ENCODE peak calls at places on chromosomes 2 and 18, in five cellular contexts. One of them, this sample, is unnamed.

GRCh38 chr2:16043192-16043591 is 102.8 kb downstream of the MYCN start:
- DNase-seq in fibroblast of pulmonary artery: no peak
- DNase-seq in activated B cell treated with CpG ODN at 0.5 μM for 24 hours: no peak
- DNase-seq in GM20000: no peak
- DNase-seq in CD4-positive, alpha-beta T cell: no peak
- DNase-seq in this sample: no peak

GRCh38 chr2:211248841-211249240 is 692.4 kb downstream of the CPS1 start:
- DNase-seq in fibroblast of pulmonary artery: no peak
- DNase-seq in activated B cell treated with CpG ODN at 0.5 μM for 24 hours: no peak
- DNase-seq in GM20000: no peak
- DNase-seq in CD4-positive, alpha-beta T cell: no peak
- DNase-seq in this sample: peak

GRCh38 chr18:48133675-48134251 is 203.3 kb upstream of the SMAD2 start:
- DNase-seq in fibroblast of pulmonary artery: peak
- DNase-seq in activated B cell treated with CpG ODN at 0.5 μM for 24 hours: no peak
- DNase-seq in GM20000: no peak
- DNase-seq in CD4-positive, alpha-beta T cell: no peak
- DNase-seq in this sample: peak

GRCh38 chr2:155372969-155373368 is 674.5 kb downstream of the KCNJ3 start:
- DNase-seq in fibroblast of pulmonary artery: peak
- DNase-seq in activated B cell treated with CpG ODN at 0.5 μM for 24 hours: no peak
- DNase-seq in GM20000: no peak
- DNase-seq in CD4-positive, alpha-beta T cell: no peak
- DNase-seq in this sample: peak

GRCh38 chr2:2831656-2832055 is 500.6 kb upstream of the MYT1L start:
- DNase-seq in fibroblast of pulmonary artery: no peak
- DNase-seq in activated B cell treated with CpG ODN at 0.5 μM for 24 hours: no peak
- DNase-seq in GM20000: no peak
- DNase-seq in CD4-positive, alpha-beta T cell: no peak
- DNase-seq in this sample: no peak

GRCh38 chr2:104867351-104868080 is 13.6 kb downstream of the POU3F3 start:
- DNase-seq in fibroblast of pulmonary artery: no peak
- DNase-seq in activated B cell treated with CpG ODN at 0.5 μM for 24 hours: no peak
- DNase-seq in GM20000: peak
- DNase-seq in CD4-positive, alpha-beta T cell: no peak
- DNase-seq in this sample: no peak

GRCh38 chr2:199216253-199216652 is 241.5 kb downstream of the SATB2 start:
- DNase-seq in fibroblast of pulmonary artery: no peak
- DNase-seq in activated B cell treated with CpG ODN at 0.5 μM for 24 hours: no peak
- DNase-seq in GM20000: no peak
- DNase-seq in CD4-positive, alpha-beta T cell: no peak
- DNase-seq in this sample: no peak

GRCh38 chr18:24534271-24534670 is 73.8 kb downstream of the HRH4 start:
- DNase-seq in fibroblast of pulmonary artery: no peak
- DNase-seq in activated B cell treated with CpG ODN at 0.5 μM for 24 hours: no peak
- DNase-seq in GM20000: no peak
- DNase-seq in CD4-positive, alpha-beta T cell: no peak
- DNase-seq in this sample: no peak

GRCh38 chr2:5520352-5520996 is 171.7 kb upstream of the SOX11 start:
- DNase-seq in fibroblast of pulmonary artery: no peak
- DNase-seq in activated B cell treated with CpG ODN at 0.5 μM for 24 hours: no peak
- DNase-seq in GM20000: no peak
- DNase-seq in CD4-positive, alpha-beta T cell: no peak
- DNase-seq in this sample: no peak

GRCh38 chr2:27680571-27680970 is 16.9 kb downstream of the SLC4A1AP start:
- DNase-seq in fibroblast of pulmonary artery: no peak
- DNase-seq in activated B cell treated with CpG ODN at 0.5 μM for 24 hours: no peak
- DNase-seq in GM20000: no peak
- DNase-seq in CD4-positive, alpha-beta T cell: no peak
- DNase-seq in this sample: no peak

GRCh38 chr2:74191596-74192380 is 6.6 kb upstream of the MTHFD2 start:
- DNase-seq in fibroblast of pulmonary artery: no peak
- DNase-seq in activated B cell treated with CpG ODN at 0.5 μM for 24 hours: no peak
- DNase-seq in GM20000: no peak
- DNase-seq in CD4-positive, alpha-beta T cell: no peak
- DNase-seq in this sample: no peak

GRCh38 chr2:27582129-27582694 is 630 bp upstream of the ZNF512 start:
- DNase-seq in fibroblast of pulmonary artery: peak
- DNase-seq in activated B cell treated with CpG ODN at 0.5 μM for 24 hours: peak
- DNase-seq in GM20000: no peak
- DNase-seq in CD4-positive, alpha-beta T cell: no peak
- DNase-seq in this sample: no peak

GRCh38 chr2:177693658-177694334 is 301.2 kb downstream of the AGPS start:
- DNase-seq in fibroblast of pulmonary artery: no peak
- DNase-seq in activated B cell treated with CpG ODN at 0.5 μM for 24 hours: no peak
- DNase-seq in GM20000: no peak
- DNase-seq in CD4-positive, alpha-beta T cell: no peak
- DNase-seq in this sample: no peak

GRCh38 chr2:205017912-205018311 is 472.6 kb downstream of the PARD3B start:
- DNase-seq in fibroblast of pulmonary artery: no peak
- DNase-seq in activated B cell treated with CpG ODN at 0.5 μM for 24 hours: no peak
- DNase-seq in GM20000: no peak
- DNase-seq in CD4-positive, alpha-beta T cell: no peak
- DNase-seq in this sample: no peak

GRCh38 chr18:62790836-62791772 is 75.8 kb downstream of the PHLPP1 start:
- DNase-seq in fibroblast of pulmonary artery: peak
- DNase-seq in activated B cell treated with CpG ODN at 0.5 μM for 24 hours: no peak
- DNase-seq in GM20000: no peak
- DNase-seq in CD4-positive, alpha-beta T cell: no peak
- DNase-seq in this sample: no peak

GRCh38 chr2:73111300-73112025 is 1.3 kb downstream of the RAB11FIP5 start:
- DNase-seq in fibroblast of pulmonary artery: no peak
- DNase-seq in activated B cell treated with CpG ODN at 0.5 μM for 24 hours: no peak
- DNase-seq in GM20000: no peak
- DNase-seq in CD4-positive, alpha-beta T cell: no peak
- DNase-seq in this sample: peak

GRCh38 chr2:48578313-48578712 is 39.3 kb upstream of the GTF2A1L start:
- DNase-seq in fibroblast of pulmonary artery: no peak
- DNase-seq in activated B cell treated with CpG ODN at 0.5 μM for 24 hours: no peak
- DNase-seq in GM20000: no peak
- DNase-seq in CD4-positive, alpha-beta T cell: no peak
- DNase-seq in this sample: no peak

GRCh38 chr2:238972146-238972445 is 124.2 kb downstream of the TWIST2 start:
- DNase-seq in fibroblast of pulmonary artery: no peak
- DNase-seq in activated B cell treated with CpG ODN at 0.5 μM for 24 hours: no peak
- DNase-seq in GM20000: no peak
- DNase-seq in CD4-positive, alpha-beta T cell: no peak
- DNase-seq in this sample: no peak

GRCh38 chr2:238975408-238975807 is 127.5 kb downstream of the TWIST2 start:
- DNase-seq in fibroblast of pulmonary artery: no peak
- DNase-seq in activated B cell treated with CpG ODN at 0.5 μM for 24 hours: no peak
- DNase-seq in GM20000: no peak
- DNase-seq in CD4-positive, alpha-beta T cell: no peak
- DNase-seq in this sample: no peak

GRCh38 chr2:238973038-238973772 is 125.3 kb downstream of the TWIST2 start:
- DNase-seq in fibroblast of pulmonary artery: peak
- DNase-seq in activated B cell treated with CpG ODN at 0.5 μM for 24 hours: no peak
- DNase-seq in GM20000: no peak
- DNase-seq in CD4-positive, alpha-beta T cell: no peak
- DNase-seq in this sample: no peak

GRCh38 chr2:238974061-238974460 is 126.2 kb downstream of the TWIST2 start:
- DNase-seq in fibroblast of pulmonary artery: peak
- DNase-seq in activated B cell treated with CpG ODN at 0.5 μM for 24 hours: no peak
- DNase-seq in GM20000: no peak
- DNase-seq in CD4-positive, alpha-beta T cell: no peak
- DNase-seq in this sample: peak

DNA sequence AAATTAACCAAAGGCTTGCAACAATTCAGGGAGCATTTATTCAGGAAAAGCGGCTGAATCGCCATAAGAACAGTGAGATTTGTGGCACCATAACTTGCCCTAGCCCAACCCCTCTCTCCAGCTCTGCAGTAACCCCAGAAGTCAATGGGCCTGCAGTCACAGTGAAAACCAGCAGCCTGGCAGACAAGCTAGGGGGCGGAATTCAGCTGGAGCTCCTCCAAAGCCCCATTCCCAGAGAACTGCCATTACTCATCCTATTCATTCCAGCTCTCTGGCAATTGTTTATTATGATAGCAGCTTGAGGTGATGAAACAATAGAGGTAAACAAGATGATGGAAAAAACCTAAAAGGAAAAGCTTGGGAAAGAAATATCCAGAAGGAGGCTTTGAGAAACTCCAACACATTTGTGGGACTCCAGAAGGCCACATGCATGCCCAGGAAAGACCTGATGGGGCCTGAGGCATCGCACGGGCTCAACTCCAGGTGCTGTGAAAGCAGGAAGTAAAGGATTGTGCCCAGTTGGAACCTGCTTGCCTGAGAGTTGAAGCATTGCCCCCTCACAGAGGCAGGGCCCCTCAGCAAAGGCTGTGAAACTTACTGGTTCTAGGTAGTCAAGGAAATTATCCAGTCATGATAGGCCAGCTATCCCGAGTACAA is 126.8 kb downstream of the TWIST2 start:
- DNase-seq in fibroblast of pulmonary artery: peak
- DNase-seq in activated B cell treated with CpG ODN at 0.5 μM for 24 hours: no peak
- DNase-seq in GM20000: no peak
- DNase-seq in CD4-positive, alpha-beta T cell: no peak
- DNase-seq in this sample: peak
- TF ChIP-seq CTCF in fibroblast of pulmonary artery: peak
- TF ChIP-seq CTCF in activated B cell treated with CpG ODN at 0.5 μM for 24 hours: no peak
- TF ChIP-seq CTCF in GM20000: no peak
- TF ChIP-seq CTCF in CD4-positive, alpha-beta T cell: no peak
- TF ChIP-seq CTCF in this sample: peak

DNA sequence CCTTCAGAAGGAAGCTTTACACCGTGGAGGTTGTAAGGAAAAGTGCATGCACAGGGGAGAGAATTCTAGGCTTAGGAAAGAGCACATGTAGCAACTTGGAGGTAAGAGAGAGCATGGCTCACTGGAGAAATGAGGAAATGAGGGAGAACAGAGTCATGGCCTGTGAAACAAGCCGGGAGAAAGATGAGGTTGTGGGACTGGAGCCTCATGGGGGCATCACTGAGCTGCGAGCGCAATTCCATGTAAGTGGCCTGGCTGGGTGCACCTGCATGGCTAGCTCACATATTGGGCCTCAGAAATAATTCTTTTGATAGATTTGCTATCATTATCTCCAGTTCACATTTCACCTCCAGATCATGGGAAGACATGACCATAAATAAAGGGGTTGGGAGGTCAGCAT is 785.5 kb upstream of the RAB6C start:
- DNase-seq in fibroblast of pulmonary artery: no peak
- DNase-seq in activated B cell treated with CpG ODN at 0.5 μM for 24 hours: no peak
- DNase-seq in GM20000: no peak
- DNase-seq in CD4-positive, alpha-beta T cell: no peak
- DNase-seq in this sample: peak
- TF ChIP-seq CTCF in fibroblast of pulmonary artery: no peak
- TF ChIP-seq CTCF in activated B cell treated with CpG ODN at 0.5 μM for 24 hours: no peak
- TF ChIP-seq CTCF in GM20000: no peak
- TF ChIP-seq CTCF in CD4-positive, alpha-beta T cell: no peak
- TF ChIP-seq CTCF in this sample: no peak

GRCh38 chr2:185876234-185876633 is 137.6 kb downstream of the FSIP2 start:
- DNase-seq in fibroblast of pulmonary artery: no peak
- DNase-seq in activated B cell treated with CpG ODN at 0.5 μM for 24 hours: no peak
- DNase-seq in GM20000: no peak
- DNase-seq in CD4-positive, alpha-beta T cell: no peak
- DNase-seq in this sample: no peak
- TF ChIP-seq CTCF in fibroblast of pulmonary artery: no peak
- TF ChIP-seq CTCF in activated B cell treated with CpG ODN at 0.5 μM for 24 hours: no peak
- TF ChIP-seq CTCF in GM20000: no peak
- TF ChIP-seq CTCF in CD4-positive, alpha-beta T cell: no peak
- TF ChIP-seq CTCF in this sample: no peak

DNA sequence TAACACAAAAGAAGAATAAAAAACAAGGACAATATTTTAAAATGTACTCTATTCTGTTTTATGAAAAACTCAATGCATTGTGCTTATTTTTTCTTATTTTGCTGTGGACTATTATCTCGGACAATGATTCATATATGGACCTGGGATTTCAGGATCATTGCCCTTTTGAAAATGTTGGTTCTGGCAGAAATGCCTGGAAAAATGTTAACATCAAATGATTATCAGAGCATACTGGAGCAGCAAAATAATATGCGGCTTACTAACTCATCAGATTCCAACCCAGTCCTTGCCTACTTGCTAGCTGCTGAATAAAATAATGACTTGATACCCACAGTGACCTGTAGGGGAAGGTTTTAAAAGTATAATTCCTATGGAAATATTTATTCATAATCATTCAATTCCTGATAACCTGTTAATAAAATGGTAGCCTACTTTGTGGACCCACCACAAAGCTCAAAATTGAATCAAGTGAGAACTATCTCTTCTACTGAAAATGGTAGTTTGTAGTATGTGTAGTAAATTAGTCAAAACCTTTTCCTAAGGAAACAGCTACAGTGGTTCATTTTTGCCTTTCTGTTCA is 117.4 kb downstream of the NEB start:
- DNase-seq in fibroblast of pulmonary artery: no peak
- DNase-seq in activated B cell treated with CpG ODN at 0.5 μM for 24 hours: no peak
- DNase-seq in GM20000: no peak
- DNase-seq in CD4-positive, alpha-beta T cell: no peak
- DNase-seq in this sample: no peak
- TF ChIP-seq CTCF in fibroblast of pulmonary artery: no peak
- TF ChIP-seq CTCF in activated B cell treated with CpG ODN at 0.5 μM for 24 hours: no peak
- TF ChIP-seq CTCF in GM20000: no peak
- TF ChIP-seq CTCF in CD4-positive, alpha-beta T cell: no peak
- TF ChIP-seq CTCF in this sample: no peak

GRCh38 chr2:54084600-54084999 is 30.8 kb upstream of the ACYP2 start:
- DNase-seq in fibroblast of pulmonary artery: peak
- DNase-seq in activated B cell treated with CpG ODN at 0.5 μM for 24 hours: no peak
- DNase-seq in GM20000: no peak
- DNase-seq in CD4-positive, alpha-beta T cell: no peak
- DNase-seq in this sample: peak
- TF ChIP-seq CTCF in fibroblast of pulmonary artery: peak
- TF ChIP-seq CTCF in activated B cell treated with CpG ODN at 0.5 μM for 24 hours: no peak
- TF ChIP-seq CTCF in GM20000: no peak
- TF ChIP-seq CTCF in CD4-positive, alpha-beta T cell: no peak
- TF ChIP-seq CTCF in this sample: peak

DNA sequence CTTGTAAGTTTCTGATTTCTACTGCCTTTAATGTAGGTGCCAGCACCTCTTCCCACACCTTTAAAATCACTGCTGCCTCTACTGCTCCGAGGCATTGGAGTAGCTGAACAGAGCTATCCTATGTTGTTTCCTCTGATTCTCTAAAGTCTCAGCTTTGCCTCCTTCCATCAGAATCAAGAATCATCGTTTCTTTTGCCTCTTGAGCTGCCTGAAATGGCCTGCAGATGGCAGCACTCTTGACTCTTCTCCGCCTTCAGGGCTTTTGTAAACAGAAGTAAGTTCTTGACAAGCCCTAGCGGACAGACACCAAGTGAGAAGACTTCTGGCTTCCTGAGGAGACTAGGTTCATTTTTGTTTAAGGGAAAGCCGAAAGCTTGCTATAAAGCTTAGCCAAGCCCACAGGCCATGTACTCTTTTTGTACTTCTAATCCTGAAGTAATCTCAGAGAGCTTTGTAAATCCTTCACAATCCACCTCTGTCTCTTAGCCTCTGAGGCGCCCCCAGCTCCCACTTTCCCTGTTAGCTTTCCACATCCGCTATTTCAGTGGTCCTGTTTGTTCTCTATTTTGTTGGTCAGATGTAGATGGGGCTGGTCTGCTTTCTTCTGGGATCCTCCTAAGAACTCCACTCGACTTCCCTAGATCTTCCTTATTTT is 48.4 kb downstream of the GTF3C3 start:
- DNase-seq in fibroblast of pulmonary artery: peak
- DNase-seq in activated B cell treated with CpG ODN at 0.5 μM for 24 hours: peak
- DNase-seq in GM20000: peak
- DNase-seq in CD4-positive, alpha-beta T cell: peak
- DNase-seq in this sample: peak
- TF ChIP-seq CTCF in fibroblast of pulmonary artery: peak
- TF ChIP-seq CTCF in activated B cell treated with CpG ODN at 0.5 μM for 24 hours: no peak
- TF ChIP-seq CTCF in GM20000: peak
- TF ChIP-seq CTCF in CD4-positive, alpha-beta T cell: peak
- TF ChIP-seq CTCF in this sample: peak

This sample was measured in epithelial cell of esophagus.